ENCODE peak calls at places on chromosomes 1 and 21, in six cellular contexts. One of them, this sample, is unnamed.

GRCh38 chr1:1402081-1402900 is 3.2 kb upstream of the CCNL2 start:
- DNase-seq in HTR-8/SVneo: no peak
- DNase-seq in HS-5: no peak
- DNase-seq in sigmoid colon: no peak
- DNase-seq in non-pigmented ciliary epithelial cell: no peak
- DNase-seq in astrocyte of the spinal cord: peak; percentile 56
- DNase-seq in this sample: no peak

GRCh38 chr1:153962088-153963029 is 978 bp downstream of the SLC39A1 start:
- DNase-seq in sigmoid colon: peak; percentile 77
- DNase-seq in HTR-8/SVneo: no peak
- DNase-seq in astrocyte of the spinal cord: peak; percentile 31
- DNase-seq in HS-5: no peak
- DNase-seq in non-pigmented ciliary epithelial cell: no peak
- DNase-seq in this sample: no peak

GRCh38 chr1:12615166-12615915 is 2.7 kb downstream of the DHRS3 start:
- DNase-seq in HTR-8/SVneo: no peak
- DNase-seq in non-pigmented ciliary epithelial cell: no peak
- DNase-seq in HS-5: no peak
- DNase-seq in sigmoid colon: peak; percentile 68
- DNase-seq in astrocyte of the spinal cord: no peak
- DNase-seq in this sample: no peak

GRCh38 chr1:182595641-182596240 is 6.7 kb upstream of the RNASEL start:
- DNase-seq in astrocyte of the spinal cord: peak; percentile 65
- DNase-seq in HS-5: no peak
- DNase-seq in non-pigmented ciliary epithelial cell: peak; percentile 31
- DNase-seq in HTR-8/SVneo: peak; percentile 66
- DNase-seq in sigmoid colon: peak; percentile 85
- DNase-seq in this sample: no peak

GRCh38 chr1:147492207-147492606 is 49.1 kb upstream of the BCL9 start:
- DNase-seq in HS-5: no peak
- DNase-seq in sigmoid colon: no peak
- DNase-seq in astrocyte of the spinal cord: no peak
- DNase-seq in HTR-8/SVneo: no peak
- DNase-seq in non-pigmented ciliary epithelial cell: no peak
- DNase-seq in this sample: no peak

GRCh38 chr1:112887599-112888303 is 68.2 kb downstream of the SLC16A1 start:
- DNase-seq in sigmoid colon: no peak
- DNase-seq in HTR-8/SVneo: no peak
- DNase-seq in HS-5: no peak
- DNase-seq in astrocyte of the spinal cord: no peak
- DNase-seq in non-pigmented ciliary epithelial cell: no peak
- DNase-seq in this sample: no peak

GRCh38 chr1:99613716-99614115 is 32.2 kb upstream of the PALMD start:
- DNase-seq in astrocyte of the spinal cord: no peak
- DNase-seq in non-pigmented ciliary epithelial cell: no peak
- DNase-seq in HS-5: no peak
- DNase-seq in sigmoid colon: no peak
- DNase-seq in HTR-8/SVneo: no peak
- DNase-seq in this sample: no peak

GRCh38 chr1:161313554-161314200 is 504 bp upstream of the SDHC start:
- DNase-seq in non-pigmented ciliary epithelial cell: no peak
- DNase-seq in astrocyte of the spinal cord: no peak
- DNase-seq in HS-5: no peak
- DNase-seq in HTR-8/SVneo: no peak
- DNase-seq in sigmoid colon: no peak
- DNase-seq in this sample: no peak

GRCh38 chr1:22709891-22710687 is 550 bp upstream of the EPHB2 start:
- DNase-seq in sigmoid colon: no peak
- DNase-seq in non-pigmented ciliary epithelial cell: no peak
- DNase-seq in astrocyte of the spinal cord: peak; percentile 59
- DNase-seq in HTR-8/SVneo: peak; percentile 65
- DNase-seq in HS-5: no peak
- DNase-seq in this sample: no peak

GRCh38 chr21:36156815-36157670 is at the start of gene DOP1B:
- DNase-seq in sigmoid colon: no peak
- DNase-seq in HS-5: no peak
- DNase-seq in non-pigmented ciliary epithelial cell: no peak
- DNase-seq in HTR-8/SVneo: peak; percentile 28
- DNase-seq in astrocyte of the spinal cord: no peak
- DNase-seq in this sample: no peak

GRCh38 chr1:221315330-221315729 is 426.6 kb downstream of the DUSP10 start:
- DNase-seq in HTR-8/SVneo: no peak
- DNase-seq in non-pigmented ciliary epithelial cell: peak; percentile 35
- DNase-seq in HS-5: peak; percentile 44
- DNase-seq in astrocyte of the spinal cord: peak; percentile 82
- DNase-seq in sigmoid colon: no peak
- DNase-seq in this sample: no peak

GRCh38 chr1:18234790-18235242 is 127.2 kb downstream of the IGSF21 start:
- DNase-seq in HTR-8/SVneo: peak; percentile 41
- DNase-seq in sigmoid colon: no peak
- DNase-seq in non-pigmented ciliary epithelial cell: no peak
- DNase-seq in astrocyte of the spinal cord: no peak
- DNase-seq in HS-5: peak; percentile 15
- DNase-seq in this sample: no peak

GRCh38 chr21:38944903-38945302 is 139.2 kb downstream of the ETS2 start:
- DNase-seq in sigmoid colon: no peak
- DNase-seq in non-pigmented ciliary epithelial cell: no peak
- DNase-seq in HTR-8/SVneo: no peak
- DNase-seq in astrocyte of the spinal cord: no peak
- DNase-seq in HS-5: no peak
- DNase-seq in this sample: peak; percentile 47

GRCh38 chr21:25331286-25331685 is 276.0 kb downstream of the MRPL39 start:
- DNase-seq in astrocyte of the spinal cord: no peak
- DNase-seq in non-pigmented ciliary epithelial cell: no peak
- DNase-seq in HS-5: no peak
- DNase-seq in sigmoid colon: no peak
- DNase-seq in HTR-8/SVneo: no peak
- DNase-seq in this sample: no peak

GRCh38 chr1:94095744-94096469 is 25.0 kb downstream of the ABCA4 start:
- DNase-seq in HS-5: no peak
- DNase-seq in non-pigmented ciliary epithelial cell: no peak
- DNase-seq in HTR-8/SVneo: no peak
- DNase-seq in astrocyte of the spinal cord: peak; percentile 87
- DNase-seq in sigmoid colon: peak; percentile 82
- DNase-seq in this sample: no peak

GRCh38 chr1:195740862-195741261 is 867.4 kb downstream of the KCNT2 start:
- DNase-seq in HS-5: peak; percentile 20
- DNase-seq in astrocyte of the spinal cord: no peak
- DNase-seq in HTR-8/SVneo: peak; percentile 38
- DNase-seq in sigmoid colon: no peak
- DNase-seq in non-pigmented ciliary epithelial cell: no peak
- DNase-seq in this sample: no peak

GRCh38 chr1:209207701-209208286 is 375.7 kb upstream of the CAMK1G start:
- DNase-seq in HS-5: no peak
- DNase-seq in non-pigmented ciliary epithelial cell: no peak
- DNase-seq in sigmoid colon: peak; percentile 79
- DNase-seq in HTR-8/SVneo: peak; percentile 77
- DNase-seq in astrocyte of the spinal cord: peak; percentile 70
- DNase-seq in this sample: no peak

GRCh38 chr1:85019989-85020388 is 23.1 kb upstream of the MCOLN2 start:
- DNase-seq in HTR-8/SVneo: no peak
- DNase-seq in sigmoid colon: no peak
- DNase-seq in astrocyte of the spinal cord: peak; percentile 0
- DNase-seq in HS-5: peak; percentile 34
- DNase-seq in non-pigmented ciliary epithelial cell: no peak
- DNase-seq in this sample: no peak

GRCh38 chr1:182626527-182626926 is 22.3 kb upstream of the RGS16 start:
- DNase-seq in HTR-8/SVneo: no peak
- DNase-seq in sigmoid colon: no peak
- DNase-seq in astrocyte of the spinal cord: no peak
- DNase-seq in non-pigmented ciliary epithelial cell: no peak
- DNase-seq in HS-5: no peak
- DNase-seq in this sample: no peak

GRCh38 chr1:11531943-11532342 is 53.0 kb downstream of the DISP3 start:
- DNase-seq in HS-5: no peak
- DNase-seq in HTR-8/SVneo: no peak
- DNase-seq in non-pigmented ciliary epithelial cell: no peak
- DNase-seq in astrocyte of the spinal cord: no peak
- DNase-seq in sigmoid colon: no peak
- DNase-seq in this sample: peak; percentile 55

GRCh38 chr1:92877081-92877711 is 45.4 kb downstream of the RPL5 start:
- DNase-seq in astrocyte of the spinal cord: no peak
- DNase-seq in sigmoid colon: no peak
- DNase-seq in HTR-8/SVneo: no peak
- DNase-seq in non-pigmented ciliary epithelial cell: no peak
- DNase-seq in HS-5: no peak
- DNase-seq in this sample: no peak

GRCh38 chr1:150621497-150622113 is 7.8 kb downstream of the ENSA start:
- DNase-seq in astrocyte of the spinal cord: peak; percentile 80
- DNase-seq in sigmoid colon: peak; percentile 82
- DNase-seq in non-pigmented ciliary epithelial cell: no peak
- DNase-seq in HS-5: no peak
- DNase-seq in HTR-8/SVneo: peak; percentile 22
- DNase-seq in this sample: no peak

GRCh38 chr21:28253378-28253777 is 739.3 kb downstream of the LTN1 start:
- DNase-seq in sigmoid colon: no peak
- DNase-seq in HS-5: peak; percentile 45
- DNase-seq in astrocyte of the spinal cord: peak; percentile 52
- DNase-seq in HTR-8/SVneo: no peak
- DNase-seq in non-pigmented ciliary epithelial cell: no peak
- DNase-seq in this sample: no peak

GRCh38 chr1:39671433-39671792 is 494 bp downstream of the NT5C1A start:
- DNase-seq in sigmoid colon: no peak
- DNase-seq in HTR-8/SVneo: no peak
- DNase-seq in non-pigmented ciliary epithelial cell: no peak
- DNase-seq in HS-5: no peak
- DNase-seq in astrocyte of the spinal cord: no peak
- DNase-seq in this sample: no peak

GRCh38 chr1:224747578-224747977 is 131.5 kb downstream of the CNIH3 start:
- DNase-seq in sigmoid colon: no peak
- DNase-seq in astrocyte of the spinal cord: peak; percentile 56
- DNase-seq in HTR-8/SVneo: peak; percentile 26
- DNase-seq in non-pigmented ciliary epithelial cell: no peak
- DNase-seq in HS-5: no peak
- DNase-seq in this sample: no peak

GRCh38 chr1:206769331-206769731 is 1.2 kb upstream of the IL19 start:
- DNase-seq in HS-5: no peak
- DNase-seq in HTR-8/SVneo: no peak
- DNase-seq in sigmoid colon: no peak
- DNase-seq in non-pigmented ciliary epithelial cell: no peak
- DNase-seq in astrocyte of the spinal cord: no peak
- DNase-seq in this sample: no peak

GRCh38 chr1:186605762-186606350 is 74.4 kb downstream of the PTGS2 start:
- DNase-seq in HTR-8/SVneo: no peak
- DNase-seq in sigmoid colon: peak; percentile 69
- DNase-seq in HS-5: peak; percentile 19
- DNase-seq in non-pigmented ciliary epithelial cell: no peak
- DNase-seq in astrocyte of the spinal cord: peak; percentile 59
- DNase-seq in this sample: no peak

GRCh38 chr1:153921803-153922075 is 1.0 kb downstream of the GATAD2B start:
- DNase-seq in sigmoid colon: no peak
- DNase-seq in astrocyte of the spinal cord: peak; percentile 2
- DNase-seq in HTR-8/SVneo: no peak
- DNase-seq in HS-5: no peak
- DNase-seq in non-pigmented ciliary epithelial cell: no peak
- DNase-seq in this sample: no peak

GRCh38 chr1:69913967-69914366 is 291.4 kb downstream of the LRRC40 start:
- DNase-seq in HTR-8/SVneo: peak; percentile 3
- DNase-seq in sigmoid colon: no peak
- DNase-seq in astrocyte of the spinal cord: peak; percentile 78
- DNase-seq in HS-5: no peak
- DNase-seq in non-pigmented ciliary epithelial cell: no peak
- DNase-seq in this sample: no peak

GRCh38 chr1:91683598-91683951 is 182.9 kb downstream of the CDC7 start:
- DNase-seq in HTR-8/SVneo: no peak
- DNase-seq in astrocyte of the spinal cord: no peak
- DNase-seq in HS-5: no peak
- DNase-seq in non-pigmented ciliary epithelial cell: no peak
- DNase-seq in sigmoid colon: no peak
- DNase-seq in this sample: no peak

GRCh38 chr1:31937300-31938183 is 626 bp downstream of the PTP4A2 start:
- DNase-seq in astrocyte of the spinal cord: peak; percentile 69
- DNase-seq in sigmoid colon: peak; percentile 92
- DNase-seq in HTR-8/SVneo: peak; percentile 50
- DNase-seq in non-pigmented ciliary epithelial cell: no peak
- DNase-seq in HS-5: no peak
- DNase-seq in this sample: peak; percentile 94

GRCh38 chr1:214882621-214883020 is 199.9 kb upstream of the KCNK2 start:
- DNase-seq in HS-5: no peak
- DNase-seq in HTR-8/SVneo: no peak
- DNase-seq in non-pigmented ciliary epithelial cell: no peak
- DNase-seq in sigmoid colon: no peak
- DNase-seq in astrocyte of the spinal cord: no peak
- DNase-seq in this sample: no peak

GRCh38 chr1:7420706-7421105 is 350.4 kb upstream of the VAMP3 start:
- DNase-seq in non-pigmented ciliary epithelial cell: no peak
- DNase-seq in HS-5: no peak
- DNase-seq in HTR-8/SVneo: no peak
- DNase-seq in astrocyte of the spinal cord: no peak
- DNase-seq in sigmoid colon: peak; percentile 21
- DNase-seq in this sample: peak; percentile 75

GRCh38 chr1:212514056-212514614 is 81.4 kb downstream of the NENF start:
- DNase-seq in HS-5: no peak
- DNase-seq in non-pigmented ciliary epithelial cell: no peak
- DNase-seq in HTR-8/SVneo: peak; percentile 42
- DNase-seq in astrocyte of the spinal cord: peak; percentile 58
- DNase-seq in sigmoid colon: peak; percentile 70
- DNase-seq in this sample: no peak

GRCh38 chr1:197557302-197557701 is 218.0 kb downstream of the DENND1B start:
- DNase-seq in astrocyte of the spinal cord: no peak
- DNase-seq in non-pigmented ciliary epithelial cell: peak; percentile 1
- DNase-seq in HS-5: peak; percentile 6
- DNase-seq in HTR-8/SVneo: no peak
- DNase-seq in sigmoid colon: no peak
- DNase-seq in this sample: no peak

GRCh38 chr21:17925000-17925610 is 105.9 kb upstream of the C21orf91 start:
- DNase-seq in non-pigmented ciliary epithelial cell: peak; percentile 15
- DNase-seq in sigmoid colon: no peak
- DNase-seq in HTR-8/SVneo: peak; percentile 56
- DNase-seq in astrocyte of the spinal cord: peak; percentile 57
- DNase-seq in HS-5: no peak
- DNase-seq in this sample: no peak

This sample was measured in mesenteric fat pad.